ENCODE peak calls at places on chromosome 15, in five cellular contexts. P, E, B, V and S are unnamed samples.
A peak's percentile ranks its signal among the peaks of the same experiment; 100 is the strongest.

GRCh38 chr15:49238342-49238741 is 68.3 kb downstream of the GALK2 start:
- DNase-seq in V (no peak), E (no peak), B (no peak), P (no peak), S (no peak)

GRCh38 chr15:87224409-87224808 is 1032.1 kb downstream of the NTRK3 start:
- DNase-seq in P (no peak), E (no peak), V (no peak), B (no peak), S (no peak)

GRCh38 chr15:26037369-26037768 is 174.2 kb upstream of the ATP10A start:
- DNase-seq in E (no peak), V (no peak), B (no peak), P (no peak), S (no peak)

GRCh38 chr15:88621789-88622604 is 857 bp downstream of the AEN start:
- DNase-seq in B (no peak), V (no peak), E (no peak), P (no peak), S (no peak)

GRCh38 chr15:53962646-53963561 is 15.3 kb upstream of the UNC13C start:
- DNase-seq in B (peak; percentile 56), E (no peak), V (no peak), P (no peak), S (no peak)

GRCh38 chr15:100099976-100100375 is 241.8 kb downstream of the ADAMTS17 start:
- DNase-seq in V (no peak), E (no peak), P (no peak), B (no peak), S (no peak)

GRCh38 chr15:67120839-67121540 is 55.6 kb downstream of the SMAD3 start:
- DNase-seq in E (peak; percentile 84), B (peak; percentile 85), P (peak; percentile 75), V (peak; percentile 90), S (peak; percentile 55)

GRCh38 chr15:38193496-38193895 is 59.1 kb upstream of the SPRED1 start:
- DNase-seq in E (no peak), P (no peak), B (no peak), V (no peak), S (no peak)

GRCh38 chr15:89353991-89354390 is 19.4 kb upstream of the POLG start:
- DNase-seq in E (no peak), V (no peak), B (no peak), P (no peak), S (no peak)

GRCh38 chr15:90085565-90085964 is 16.7 kb downstream of the IDH2 start:
- DNase-seq in V (no peak), E (no peak), B (no peak), P (no peak), S (no peak)

GRCh38 chr15:31350771-31351170 is 24.1 kb downstream of the KLF13 start:
- DNase-seq in B (no peak), E (no peak), P (no peak), V (no peak), S (no peak)

GRCh38 chr15:33116218-33116617 is 78.3 kb downstream of the FMN1 start:
- DNase-seq in B (no peak), E (no peak), V (no peak), P (no peak), S (no peak)

GRCh38 chr15:53414167-53414566 is 345.3 kb downstream of the WDR72 start:
- DNase-seq in V (peak; percentile 60), P (no peak), B (no peak), E (no peak), S (no peak)

GRCh38 chr15:75348034-75348562 is 1.3 kb downstream of the NEIL1 start:
- DNase-seq in P (no peak), B (no peak), E (no peak), V (no peak), S (no peak)
- H3K27ac ChIP-seq in P (peak overlapping the region; percentile 54), B (peak overlapping the region; percentile 50), E (peak overlapping the region; percentile 50), V (peak overlapping the region; percentile 54), S (no peak overlapping the region)

GRCh38 chr15:22963546-22964125 is 16.5 kb downstream of the CYFIP1 start:
- DNase-seq in E (no peak), B (no peak), P (no peak), V (no peak), S (no peak)

GRCh38 chr15:22960587-22960986 is 19.6 kb downstream of the CYFIP1 start:
- DNase-seq in V (no peak), E (no peak), B (no peak), P (no peak), S (no peak)

GRCh38 chr15:22960126-22960525 is 20.0 kb downstream of the CYFIP1 start:
- DNase-seq in E (no peak), B (no peak), P (no peak), V (no peak), S (no peak)

GRCh38 chr15:22962611-22963010 is 17.6 kb downstream of the CYFIP1 start:
- DNase-seq in V (no peak), P (no peak), B (no peak), E (no peak), S (no peak)

GRCh38 chr15:22961661-22962221 is 18.4 kb downstream of the CYFIP1 start:
- DNase-seq in V (peak; percentile 64), E (no peak), B (no peak), P (no peak), S (no peak)
- H3K27ac ChIP-seq in V (peak overlapping the region; percentile 7), E (peak overlapping the region; percentile 86), B (peak overlapping the region; percentile 64), P (no peak overlapping the region), S (peak overlapping the region; percentile 36)

GRCh38 chr15:56964182-56964581 is 45.7 kb downstream of the TCF12 start:
- DNase-seq in E (no peak), P (no peak), V (no peak), B (no peak), S (no peak)
- H3K27ac ChIP-seq in E (peak overlapping the region; percentile 4), P (no peak overlapping the region), V (no peak overlapping the region), B (no peak overlapping the region), S (no peak overlapping the region)

GRCh38 chr15:101803676-101804075 is 367 bp downstream of the OR4F6 start:
- DNase-seq in P (no peak), V (no peak), E (no peak), B (no peak), S (no peak)
- H3K27ac ChIP-seq in P (no peak overlapping the region), V (no peak overlapping the region), E (no peak overlapping the region), B (no peak overlapping the region), S (no peak overlapping the region)

GRCh38 chr15:45130291-45131000 is 652 bp downstream of the DUOX1 start:
- DNase-seq in P (no peak), B (no peak), V (no peak), E (no peak), S (no peak)
- H3K27ac ChIP-seq in P (no peak overlapping the region), B (no peak overlapping the region), V (no peak overlapping the region), E (no peak overlapping the region), S (no peak overlapping the region)

GRCh38 chr15:68637755-68638405 is 59.1 kb downstream of the CORO2B start:
- DNase-seq in P (no peak), E (no peak), B (peak; percentile 62), V (peak; percentile 36), S (no peak)

GRCh38 chr15:68640791-68641331 is 62.1 kb downstream of the CORO2B start:
- DNase-seq in E (no peak), P (no peak), V (no peak), B (peak; percentile 90), S (no peak)

GRCh38 chr15:68638953-68639500 is 60.2 kb downstream of the CORO2B start:
- DNase-seq in E (no peak), B (no peak), P (no peak), V (no peak), S (no peak)

GRCh38 chr15:68641376-68641775 is 62.6 kb downstream of the CORO2B start:
- DNase-seq in B (no peak), V (no peak), P (no peak), E (no peak), S (no peak)

DNA sequence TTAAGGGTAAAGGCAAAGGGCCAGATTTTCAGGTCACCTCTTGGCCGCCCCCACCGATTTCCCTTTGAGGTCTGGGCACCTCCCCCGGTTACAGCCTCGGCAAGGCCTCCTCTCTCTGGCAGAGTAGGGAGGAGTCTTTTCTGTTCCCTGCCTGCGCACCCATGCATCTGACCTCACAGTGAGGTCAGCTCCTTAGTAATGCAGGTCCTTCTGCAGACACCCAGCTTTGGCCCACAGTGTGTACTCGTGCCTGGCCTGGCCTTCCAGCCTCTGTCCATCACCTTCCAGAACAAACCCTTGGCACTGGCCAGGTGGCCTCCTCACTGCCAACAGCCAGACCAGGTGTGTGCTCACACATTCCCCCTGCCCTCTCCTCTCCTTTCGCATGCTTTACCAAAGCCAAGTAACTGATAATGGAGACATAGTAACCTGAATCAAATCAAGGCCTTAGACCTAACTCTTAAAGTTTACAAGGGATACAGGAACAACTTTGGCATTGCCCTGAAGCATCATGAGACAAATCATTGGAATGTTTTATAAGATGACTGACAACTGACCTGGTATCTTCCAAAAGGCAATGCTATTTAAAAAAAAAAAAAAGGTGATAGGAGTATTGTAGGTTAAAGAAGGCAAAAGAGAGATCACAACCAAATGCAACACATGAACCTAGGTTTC is 61.3 kb downstream of the CORO2B start:
- DNase-seq in V (peak; percentile 32), E (no peak), B (peak; percentile 80), P (no peak), S (no peak)
- H3K27ac ChIP-seq in V (no peak overlapping the region), E (no peak overlapping the region), B (peak overlapping the region; percentile 82), P (no peak overlapping the region), S (peak overlapping the region; percentile 41)

DNA sequence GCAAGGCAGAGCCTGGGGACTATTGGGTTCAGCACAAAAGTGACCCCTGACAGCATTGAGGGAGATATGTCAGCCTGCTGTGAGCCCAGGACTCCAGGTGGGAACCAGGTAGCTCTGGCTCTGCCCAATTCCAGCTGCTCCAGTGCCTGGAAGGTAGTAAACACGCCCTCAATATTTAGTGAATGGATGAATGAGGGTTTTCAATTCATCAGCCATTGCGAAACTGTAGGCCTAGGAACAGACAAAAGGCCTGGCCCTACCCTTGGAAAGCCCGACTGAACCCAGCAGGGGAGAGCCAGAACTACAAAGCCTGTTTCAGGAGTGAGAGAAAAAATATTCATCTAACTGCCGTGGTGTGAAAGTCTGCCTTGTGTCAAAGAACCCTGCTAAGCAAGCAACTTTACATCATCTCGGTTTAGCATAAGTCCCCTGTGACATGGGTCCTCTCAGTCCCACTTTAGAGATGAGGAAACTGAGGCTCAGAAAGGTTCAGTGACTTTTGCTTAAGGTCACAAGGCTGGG is 8.1 kb upstream of the CSK start:
- DNase-seq in P (no peak), B (no peak), V (no peak), E (no peak), S (no peak)
- H3K27ac ChIP-seq in P (no peak overlapping the region), B (no peak overlapping the region), V (no peak overlapping the region), E (no peak overlapping the region), S (peak overlapping the region; percentile 46)

DNA sequence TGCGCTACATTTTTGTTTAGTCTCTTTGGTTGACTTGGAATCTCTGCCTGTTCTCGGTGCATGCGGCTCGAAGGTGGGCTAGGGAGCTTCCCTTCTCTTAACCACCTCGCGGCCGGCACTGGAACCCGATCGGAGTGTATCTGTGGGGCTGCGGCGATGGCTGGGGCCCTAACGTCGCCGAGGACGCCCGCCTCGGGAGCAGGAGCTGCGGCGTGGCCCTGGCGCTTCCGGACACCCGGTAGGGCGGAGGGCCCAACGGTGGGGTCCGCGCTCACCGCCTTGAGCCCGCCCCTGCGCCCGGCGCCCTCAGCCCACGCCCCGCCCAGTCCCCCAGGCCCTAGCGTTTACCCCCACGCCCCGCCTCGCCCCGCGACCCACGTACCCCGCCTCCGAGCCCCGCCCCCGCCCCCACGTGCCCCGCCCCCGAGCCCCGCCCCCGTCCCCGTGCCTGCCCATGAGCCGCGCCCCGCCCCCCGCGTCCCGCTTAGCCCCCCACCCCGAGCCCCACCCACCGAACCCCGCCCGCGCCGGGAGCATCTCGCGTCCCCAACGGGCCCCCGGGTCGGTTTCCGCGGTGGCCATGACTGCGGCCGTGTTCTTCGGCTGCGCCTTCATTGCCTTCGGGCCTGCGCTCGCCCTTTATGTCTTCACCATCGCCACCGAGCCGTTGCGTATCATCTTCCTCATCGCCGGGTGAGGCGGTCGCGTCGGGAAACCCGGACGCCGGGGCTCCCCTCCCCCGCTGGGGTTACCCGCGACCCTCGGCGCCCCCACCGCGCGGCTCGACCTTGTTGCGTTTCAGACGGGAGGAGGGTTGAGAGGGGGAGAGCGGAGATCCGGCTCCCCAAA is at the start of gene APH1B:
- DNase-seq in E (peak; percentile 23), P (peak; percentile 51), B (peak; percentile 84), V (peak; percentile 88), S (peak; percentile 77)
- H3K27ac ChIP-seq in E (peak within 1 kb of the TSS; percentile 93), P (peak within 1 kb of the TSS; percentile 62), B (peak within 1 kb of the TSS; percentile 94), V (peak within 1 kb of the TSS; percentile 56), S (peak within 1 kb of the TSS; percentile 93)